ENCODE peak calls at places on chromosomes 13 and 19, in four cellular contexts. One of them, this sample, is unnamed. For H3K4me1, the result is how much of the 10 kb centered on the place peaks cover.

GRCh38 chr19:3556978-3557460 is 367 bp downstream of the MFSD12 start:
- DNase-seq in lung: no peak
- DNase-seq in A549: peak
- DNase-seq in astrocyte: peak
- DNase-seq in this sample: peak

GRCh38 chr19:2309734-2310362 is 1.9 kb upstream of the LINGO3 start:
- DNase-seq in lung: no peak
- DNase-seq in A549: no peak
- DNase-seq in astrocyte: peak
- DNase-seq in this sample: peak

GRCh38 chr13:74290324-74290773 is 156.1 kb upstream of the KLF12 start:
- DNase-seq in lung: no peak
- DNase-seq in A549: no peak
- DNase-seq in astrocyte: peak
- DNase-seq in this sample: peak

GRCh38 chr19:19489804-19490204 is 25.5 kb downstream of the TSSK6 start:
- DNase-seq in lung: no peak
- DNase-seq in A549: no peak
- DNase-seq in astrocyte: no peak
- DNase-seq in this sample: peak

GRCh38 chr13:23147264-23147663 is 33.5 kb upstream of the SGCG start:
- DNase-seq in lung: no peak
- DNase-seq in A549: no peak
- DNase-seq in astrocyte: no peak
- DNase-seq in this sample: no peak

GRCh38 chr19:3821857-3822364 is 35.7 kb upstream of the MATK start:
- DNase-seq in lung: peak
- DNase-seq in A549: peak
- DNase-seq in astrocyte: no peak
- DNase-seq in this sample: no peak

GRCh38 chr13:98089246-98089645 is 53.6 kb upstream of the FARP1 start:
- DNase-seq in lung: no peak
- DNase-seq in A549: no peak
- DNase-seq in astrocyte: peak
- DNase-seq in this sample: no peak

GRCh38 chr13:112453207-112453829 is 77.2 kb downstream of the SPACA7 start:
- DNase-seq in lung: no peak
- DNase-seq in A549: no peak
- DNase-seq in astrocyte: no peak
- DNase-seq in this sample: no peak

GRCh38 chr13:27797228-27797624 is 4.9 kb downstream of the GSX1 start:
- DNase-seq in lung: no peak
- DNase-seq in A549: peak
- DNase-seq in astrocyte: no peak
- DNase-seq in this sample: no peak

GRCh38 chr19:19040417-19040816 is 7.0 kb downstream of the ARMC6 start:
- DNase-seq in lung: peak
- DNase-seq in A549: no peak
- DNase-seq in astrocyte: peak
- DNase-seq in this sample: peak

GRCh38 chr19:55355213-55355821 is 798 bp upstream of the COX6B2 start:
- DNase-seq in lung: no peak
- DNase-seq in A549: no peak
- DNase-seq in astrocyte: no peak
- DNase-seq in this sample: no peak

GRCh38 chr13:76799696-76800095 is 86.5 kb downstream of the KCTD12 start:
- DNase-seq in lung: no peak
- DNase-seq in A549: no peak
- DNase-seq in astrocyte: peak
- DNase-seq in this sample: no peak

GRCh38 chr13:80033286-80033685 is 307.6 kb downstream of the SPRY2 start:
- DNase-seq in lung: no peak
- DNase-seq in A549: no peak
- DNase-seq in astrocyte: no peak
- DNase-seq in this sample: no peak

GRCh38 chr19:15298847-15299567 is 33.3 kb downstream of the BRD4 start:
- DNase-seq in lung: no peak
- DNase-seq in A549: no peak
- DNase-seq in astrocyte: no peak
- DNase-seq in this sample: no peak

GRCh38 chr13:76723551-76724232 is 162.5 kb downstream of the KCTD12 start:
- DNase-seq in lung: peak
- DNase-seq in A549: no peak
- DNase-seq in astrocyte: peak
- DNase-seq in this sample: no peak

GRCh38 chr13:91740811-91741210 is 342.4 kb downstream of the GPC5 start:
- DNase-seq in lung: no peak
- DNase-seq in A549: no peak
- DNase-seq in astrocyte: no peak
- DNase-seq in this sample: no peak

GRCh38 chr13:35356572-35356971 is 119.9 kb downstream of the MAB21L1 start:
- DNase-seq in lung: no peak
- DNase-seq in A549: no peak
- DNase-seq in astrocyte: no peak
- DNase-seq in this sample: no peak

GRCh38 chr13:87234981-87235380 is 436.2 kb upstream of the SLITRK5 start:
- DNase-seq in lung: no peak
- DNase-seq in A549: no peak
- DNase-seq in astrocyte: peak
- DNase-seq in this sample: no peak

GRCh38 chr19:55489711-55490477 is 1.7 kb downstream of the SSC5D start:
- DNase-seq in lung: no peak
- DNase-seq in A549: no peak
- DNase-seq in astrocyte: no peak
- DNase-seq in this sample: no peak

GRCh38 chr13:43245374-43245964 is 222.1 kb downstream of the DNAJC15 start:
- DNase-seq in lung: no peak
- DNase-seq in A549: no peak
- DNase-seq in astrocyte: peak
- DNase-seq in this sample: no peak

GRCh38 chr19:55657004-55657747 is 2.3 kb downstream of the U2AF2 start:
- DNase-seq in lung: no peak
- DNase-seq in A549: no peak
- DNase-seq in astrocyte: no peak
- DNase-seq in this sample: no peak

GRCh38 chr13:99067160-99067985 is 89.5 kb upstream of the DOCK9 start:
- DNase-seq in lung: no peak
- DNase-seq in A549: peak
- DNase-seq in astrocyte: peak
- DNase-seq in this sample: no peak

GRCh38 chr19:44757735-44758505 is 9.4 kb downstream of the BCL3 start:
- DNase-seq in lung: peak
- DNase-seq in A549: no peak
- DNase-seq in astrocyte: no peak
- DNase-seq in this sample: peak

GRCh38 chr19:2549701-2550191 is 73.8 kb downstream of the GADD45B start:
- DNase-seq in lung: peak
- DNase-seq in A549: no peak
- DNase-seq in astrocyte: peak
- DNase-seq in this sample: peak

GRCh38 chr13:37716395-37716794 is 117.8 kb upstream of the POSTN start:
- DNase-seq in lung: no peak
- DNase-seq in A549: no peak
- DNase-seq in astrocyte: peak
- DNase-seq in this sample: no peak

GRCh38 chr19:37304190-37304883 is 66.6 kb upstream of the ZNF527 start:
- DNase-seq in lung: no peak
- DNase-seq in A549: no peak
- DNase-seq in astrocyte: no peak
- DNase-seq in this sample: peak

GRCh38 chr13:102035969-102036368 is 365.9 kb downstream of the FGF14 start:
- DNase-seq in lung: no peak
- DNase-seq in A549: no peak
- DNase-seq in astrocyte: no peak
- DNase-seq in this sample: no peak

DNA sequence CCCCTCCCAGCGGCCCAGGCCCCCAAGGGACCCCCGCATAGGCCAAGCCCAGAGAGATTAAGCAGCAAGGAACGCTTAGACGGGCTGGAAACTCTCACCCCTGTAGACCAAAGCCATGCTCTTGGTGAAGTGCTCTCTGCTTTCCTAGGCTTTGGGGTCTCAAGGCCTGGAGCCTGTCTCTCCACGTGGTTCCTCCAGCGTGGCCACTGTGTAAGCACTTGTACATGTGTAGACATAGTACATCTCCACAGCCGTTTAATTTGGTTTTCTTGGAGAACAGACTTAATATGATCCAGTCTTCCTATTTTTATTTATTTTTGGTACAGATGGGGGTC is 1.1 kb downstream of the NUDT19 start:
- DNase-seq in lung: no peak
- DNase-seq in A549: no peak
- DNase-seq in astrocyte: no peak
- DNase-seq in this sample: no peak
- H3K27ac ChIP-seq in lung: peak
- H3K27ac ChIP-seq in A549: peak
- H3K27ac ChIP-seq in astrocyte: peak
- H3K27ac ChIP-seq in this sample: peak

DNA sequence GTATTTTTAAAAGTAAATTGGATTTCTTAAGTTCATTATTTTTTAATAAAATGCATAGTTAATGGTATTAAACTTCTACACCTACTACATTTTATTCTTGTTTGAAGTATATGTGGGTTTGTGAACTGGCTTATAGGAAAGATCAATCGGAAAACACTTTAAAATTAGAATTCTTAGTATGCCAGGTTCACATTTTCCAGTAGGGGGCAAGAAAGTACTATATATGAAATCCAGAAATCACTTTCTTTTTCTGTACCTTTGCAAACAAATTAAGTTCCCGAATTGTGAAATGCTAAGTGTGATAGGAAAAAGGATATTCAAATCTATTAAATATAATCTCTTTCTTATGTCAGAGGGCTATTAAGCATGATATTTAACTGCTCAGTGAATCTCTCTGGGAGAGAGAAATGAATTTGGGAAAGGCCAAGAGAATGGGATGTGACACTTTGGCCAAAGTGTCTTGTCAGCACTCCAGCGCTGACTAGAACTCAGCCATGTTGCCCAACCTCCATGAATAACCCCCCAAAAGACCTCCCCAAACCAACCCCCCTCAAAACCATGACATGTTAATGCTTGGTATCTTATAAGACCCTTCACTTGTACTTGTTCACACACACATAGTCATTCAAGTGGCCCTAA is 122.6 kb upstream of the SLC10A2 start:
- DNase-seq in lung: no peak
- DNase-seq in A549: peak
- DNase-seq in astrocyte: peak
- DNase-seq in this sample: no peak
- TF ChIP-seq CTCF in lung: no peak
- TF ChIP-seq CTCF in A549: peak
- TF ChIP-seq CTCF in astrocyte: peak
- TF ChIP-seq CTCF in this sample: no peak

DNA sequence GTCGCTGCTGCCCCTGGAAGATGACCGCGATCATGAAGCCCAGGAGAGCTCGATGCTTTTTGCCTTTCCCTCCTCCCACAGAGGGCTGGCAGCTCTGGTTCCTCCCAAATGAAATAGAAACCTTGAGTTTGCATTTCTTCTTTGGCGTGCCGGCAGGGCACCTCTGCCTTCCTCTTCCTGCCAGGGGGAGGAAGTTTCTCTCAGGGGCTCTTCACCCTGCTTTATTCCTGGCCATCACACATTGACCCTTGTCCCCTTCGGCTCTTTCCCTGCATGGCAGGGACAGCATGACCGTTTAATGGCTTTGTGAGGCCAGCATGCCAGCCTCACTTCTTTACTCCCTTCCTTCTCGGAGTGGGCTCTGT is 47.9 kb downstream of the ACTN4 start:
- DNase-seq in lung: no peak
- DNase-seq in A549: no peak
- DNase-seq in astrocyte: no peak
- DNase-seq in this sample: no peak
- H3K4me1 ChIP-seq in lung: under half
- H3K4me1 ChIP-seq in A549: half or more
- H3K4me1 ChIP-seq in astrocyte: under half
- H3K4me1 ChIP-seq in this sample: under half

GRCh38 chr19:1266818-1267440 is 2.2 kb upstream of the CIRBP start:
- DNase-seq in lung: peak
- DNase-seq in A549: peak
- DNase-seq in astrocyte: no peak
- DNase-seq in this sample: peak
- H3K27ac ChIP-seq in lung: peak
- H3K27ac ChIP-seq in A549: peak
- H3K27ac ChIP-seq in astrocyte: peak
- H3K27ac ChIP-seq in this sample: peak

GRCh38 chr19:28981994-28982393 is 231.0 kb downstream of the UQCRFS1 start:
- DNase-seq in lung: no peak
- DNase-seq in A549: no peak
- DNase-seq in astrocyte: no peak
- DNase-seq in this sample: no peak

GRCh38 chr19:28977826-28978225 is 235.1 kb downstream of the UQCRFS1 start:
- DNase-seq in lung: no peak
- DNase-seq in A549: no peak
- DNase-seq in astrocyte: no peak
- DNase-seq in this sample: no peak

GRCh38 chr19:28985201-28985600 is 227.8 kb downstream of the UQCRFS1 start:
- DNase-seq in lung: no peak
- DNase-seq in A549: no peak
- DNase-seq in astrocyte: no peak
- DNase-seq in this sample: no peak

GRCh38 chr19:28984315-28984714 is 228.6 kb downstream of the UQCRFS1 start:
- DNase-seq in lung: no peak
- DNase-seq in A549: no peak
- DNase-seq in astrocyte: no peak
- DNase-seq in this sample: no peak

DNA sequence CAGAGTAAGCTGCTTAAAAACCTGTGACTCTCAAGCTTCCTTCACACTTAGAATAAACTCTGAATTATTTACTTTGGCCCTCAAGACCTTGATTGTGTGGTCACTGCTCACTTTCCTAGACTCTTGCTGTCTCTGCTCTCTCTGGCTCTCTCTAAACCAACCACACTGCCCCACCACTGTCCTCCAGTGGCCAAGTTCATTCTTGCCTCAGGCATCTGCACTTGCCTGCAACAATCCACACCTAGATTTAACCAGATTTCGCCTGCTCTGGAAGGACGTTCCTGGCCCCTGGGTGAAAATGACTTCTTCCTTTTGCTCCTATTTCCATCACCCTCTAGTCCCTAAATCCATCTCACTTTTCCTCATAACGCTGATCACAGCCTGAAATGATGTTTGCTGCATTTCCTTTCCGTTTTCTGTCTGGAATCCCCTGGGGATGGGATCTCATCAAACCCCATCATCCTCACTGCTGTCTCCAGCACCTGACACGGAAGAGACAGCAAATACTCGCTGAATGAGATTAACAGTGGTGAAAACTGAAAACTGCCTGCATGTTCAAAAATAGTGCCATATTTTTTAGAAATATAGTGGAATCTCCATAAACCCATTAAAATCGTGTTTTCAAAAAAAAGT is 232.6 kb downstream of the UQCRFS1 start:
- DNase-seq in lung: no peak
- DNase-seq in A549: no peak
- DNase-seq in astrocyte: no peak
- DNase-seq in this sample: no peak
- TF ChIP-seq CTCF in lung: no peak
- TF ChIP-seq CTCF in A549: no peak
- TF ChIP-seq CTCF in astrocyte: no peak
- TF ChIP-seq CTCF in this sample: no peak

This sample was measured in pancreas.